ENCODE peak calls at places on chromosomes 11 and 22, in seven cellular contexts. One of them, this sample, is unnamed. For H3K36me3 and H3K9me3, the result is how much of the 10 kb centered on the place peaks cover.

GRCh38 chr22:22520020-22520656 is at the start of gene ZNF280A:
- DNase-seq in mucosa of descending colon: no peak
- DNase-seq in fibroblast of lung: no peak
- DNase-seq in colonic mucosa: no peak
- DNase-seq in uterus: no peak
- DNase-seq in GM23248: peak
- DNase-seq in Panc1: no peak
- DNase-seq in this sample: peak

GRCh38 chr11:75155570-75156422 is 4.9 kb downstream of the SLCO2B1 start:
- DNase-seq in mucosa of descending colon: no peak
- DNase-seq in fibroblast of lung: no peak
- DNase-seq in colonic mucosa: peak
- DNase-seq in uterus: no peak
- DNase-seq in GM23248: no peak
- DNase-seq in Panc1: no peak
- DNase-seq in this sample: no peak

GRCh38 chr11:106937113-106937512 is 81.2 kb downstream of the GUCY1A2 start:
- DNase-seq in mucosa of descending colon: no peak
- DNase-seq in fibroblast of lung: no peak
- DNase-seq in colonic mucosa: no peak
- DNase-seq in uterus: no peak
- DNase-seq in GM23248: peak
- DNase-seq in Panc1: no peak
- DNase-seq in this sample: no peak

GRCh38 chr11:85810521-85810870 is 445 bp downstream of the SYTL2 start:
- DNase-seq in mucosa of descending colon: peak
- DNase-seq in fibroblast of lung: no peak
- DNase-seq in colonic mucosa: no peak
- DNase-seq in uterus: no peak
- DNase-seq in GM23248: no peak
- DNase-seq in Panc1: no peak
- DNase-seq in this sample: no peak

GRCh38 chr22:35150163-35151107 is 84.5 kb downstream of the ISX start:
- DNase-seq in mucosa of descending colon: no peak
- DNase-seq in fibroblast of lung: peak
- DNase-seq in colonic mucosa: peak
- DNase-seq in uterus: peak
- DNase-seq in GM23248: peak
- DNase-seq in Panc1: peak
- DNase-seq in this sample: peak

GRCh38 chr11:76835928-76836612 is 24.6 kb upstream of the ACER3 start:
- DNase-seq in mucosa of descending colon: peak
- DNase-seq in fibroblast of lung: peak
- DNase-seq in colonic mucosa: peak
- DNase-seq in uterus: no peak
- DNase-seq in GM23248: peak
- DNase-seq in Panc1: no peak
- DNase-seq in this sample: peak

GRCh38 chr22:36816338-36816634 is 549 bp downstream of the PVALB start:
- DNase-seq in mucosa of descending colon: no peak
- DNase-seq in fibroblast of lung: no peak
- DNase-seq in colonic mucosa: no peak
- DNase-seq in uterus: no peak
- DNase-seq in GM23248: peak
- DNase-seq in Panc1: no peak
- DNase-seq in this sample: peak

GRCh38 chr22:40400173-40400572 is 29.8 kb downstream of the SGSM3 start:
- DNase-seq in mucosa of descending colon: peak
- DNase-seq in fibroblast of lung: no peak
- DNase-seq in colonic mucosa: no peak
- DNase-seq in uterus: no peak
- DNase-seq in GM23248: no peak
- DNase-seq in Panc1: no peak
- DNase-seq in this sample: no peak

GRCh38 chr11:12683857-12684256 is 9.6 kb downstream of the TEAD1 start:
- DNase-seq in mucosa of descending colon: no peak
- DNase-seq in fibroblast of lung: peak
- DNase-seq in colonic mucosa: no peak
- DNase-seq in uterus: no peak
- DNase-seq in GM23248: peak
- DNase-seq in Panc1: no peak
- DNase-seq in this sample: no peak

GRCh38 chr11:36149538-36150242 is 139.5 kb downstream of the COMMD9 start:
- DNase-seq in mucosa of descending colon: no peak
- DNase-seq in fibroblast of lung: peak
- DNase-seq in colonic mucosa: peak
- DNase-seq in uterus: peak
- DNase-seq in GM23248: peak
- DNase-seq in Panc1: peak
- DNase-seq in this sample: peak

GRCh38 chr11:15374418-15374817 is 259.7 kb downstream of the INSC start:
- DNase-seq in mucosa of descending colon: no peak
- DNase-seq in fibroblast of lung: no peak
- DNase-seq in colonic mucosa: no peak
- DNase-seq in uterus: no peak
- DNase-seq in GM23248: no peak
- DNase-seq in Panc1: no peak
- DNase-seq in this sample: no peak

GRCh38 chr11:35304393-35304790 is 115.0 kb downstream of the SLC1A2 start:
- DNase-seq in mucosa of descending colon: no peak
- DNase-seq in fibroblast of lung: peak
- DNase-seq in colonic mucosa: no peak
- DNase-seq in uterus: no peak
- DNase-seq in GM23248: peak
- DNase-seq in Panc1: no peak
- DNase-seq in this sample: peak

GRCh38 chr11:15816270-15816871 is 540.0 kb downstream of the SOX6 start:
- DNase-seq in mucosa of descending colon: no peak
- DNase-seq in fibroblast of lung: peak
- DNase-seq in colonic mucosa: no peak
- DNase-seq in uterus: no peak
- DNase-seq in GM23248: peak
- DNase-seq in Panc1: no peak
- DNase-seq in this sample: peak

GRCh38 chr22:44448271-44448780 is 49.7 kb downstream of the RTL6 start:
- DNase-seq in mucosa of descending colon: peak
- DNase-seq in fibroblast of lung: peak
- DNase-seq in colonic mucosa: no peak
- DNase-seq in uterus: peak
- DNase-seq in GM23248: peak
- DNase-seq in Panc1: peak
- DNase-seq in this sample: peak

GRCh38 chr11:2788751-2789140 is 89.0 kb upstream of the KCNQ1OT1 start:
- DNase-seq in mucosa of descending colon: peak
- DNase-seq in fibroblast of lung: no peak
- DNase-seq in colonic mucosa: peak
- DNase-seq in uterus: no peak
- DNase-seq in GM23248: no peak
- DNase-seq in Panc1: no peak
- DNase-seq in this sample: no peak

GRCh38 chr22:34036936-34037335 is 116.7 kb upstream of the LARGE1 start:
- DNase-seq in mucosa of descending colon: no peak
- DNase-seq in fibroblast of lung: no peak
- DNase-seq in colonic mucosa: no peak
- DNase-seq in uterus: no peak
- DNase-seq in GM23248: no peak
- DNase-seq in Panc1: no peak
- DNase-seq in this sample: no peak

GRCh38 chr22:41444360-41445170 is 2.0 kb downstream of the TOB2 start:
- DNase-seq in mucosa of descending colon: peak
- DNase-seq in fibroblast of lung: peak
- DNase-seq in colonic mucosa: peak
- DNase-seq in uterus: peak
- DNase-seq in GM23248: peak
- DNase-seq in Panc1: peak
- DNase-seq in this sample: peak

GRCh38 chr22:41446639-41447434 is at the start of gene TOB2:
- DNase-seq in mucosa of descending colon: peak
- DNase-seq in fibroblast of lung: peak
- DNase-seq in colonic mucosa: peak
- DNase-seq in uterus: peak
- DNase-seq in GM23248: peak
- DNase-seq in Panc1: peak
- DNase-seq in this sample: peak

GRCh38 chr22:41445171-41446056 is 1.2 kb downstream of the TOB2 start:
- DNase-seq in mucosa of descending colon: peak
- DNase-seq in fibroblast of lung: no peak
- DNase-seq in colonic mucosa: peak
- DNase-seq in uterus: peak
- DNase-seq in GM23248: peak
- DNase-seq in Panc1: no peak
- DNase-seq in this sample: peak

GRCh38 chr22:41446057-41446501 is 522 bp downstream of the TOB2 start:
- DNase-seq in mucosa of descending colon: peak
- DNase-seq in fibroblast of lung: no peak
- DNase-seq in colonic mucosa: peak
- DNase-seq in uterus: peak
- DNase-seq in GM23248: peak
- DNase-seq in Panc1: no peak
- DNase-seq in this sample: no peak

DNA sequence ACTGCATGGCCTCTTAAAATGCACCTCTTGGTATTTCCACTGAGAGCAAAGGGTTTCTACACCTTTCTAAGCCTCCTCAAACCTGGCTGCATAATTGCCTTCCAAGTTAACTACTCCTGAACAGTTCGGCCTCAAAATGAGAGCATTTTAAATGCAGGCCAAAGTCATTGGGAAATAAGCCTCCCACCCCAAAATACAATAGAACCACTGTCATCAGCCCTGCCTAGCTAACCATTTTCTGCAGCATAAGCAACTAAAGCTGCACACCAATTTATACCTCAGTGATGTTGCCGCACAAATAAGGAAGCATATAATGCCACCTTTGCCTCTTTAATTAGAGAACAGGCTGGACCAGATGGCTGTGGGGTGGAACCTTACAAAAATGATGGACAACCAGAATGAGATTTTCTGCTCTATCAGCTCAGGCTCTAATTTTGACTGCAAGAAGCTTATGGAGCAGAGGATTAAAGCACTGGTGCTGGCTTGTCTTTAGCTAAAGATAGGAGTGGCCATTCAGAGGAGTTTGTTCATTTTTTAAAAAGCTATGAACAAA is 4.3 kb downstream of the TOB2 start:
- DNase-seq in mucosa of descending colon: no peak
- DNase-seq in fibroblast of lung: no peak
- DNase-seq in colonic mucosa: no peak
- DNase-seq in uterus: no peak
- DNase-seq in GM23248: peak
- DNase-seq in Panc1: no peak
- DNase-seq in this sample: no peak
- H3K4me3 ChIP-seq in mucosa of descending colon: no peak
- H3K4me3 ChIP-seq in fibroblast of lung: no peak
- H3K4me3 ChIP-seq in colonic mucosa: no peak
- H3K4me3 ChIP-seq in uterus: no peak
- H3K4me3 ChIP-seq in GM23248: no peak
- H3K4me3 ChIP-seq in Panc1: no peak
- H3K4me3 ChIP-seq in this sample: no peak

GRCh38 chr11:1290052-1291040 is 19.1 kb downstream of the TOLLIP start:
- DNase-seq in mucosa of descending colon: no peak
- DNase-seq in fibroblast of lung: no peak
- DNase-seq in colonic mucosa: no peak
- DNase-seq in uterus: no peak
- DNase-seq in GM23248: no peak
- DNase-seq in Panc1: no peak
- DNase-seq in this sample: no peak
- H3K36me3 ChIP-seq in mucosa of descending colon: under half
- H3K36me3 ChIP-seq in fibroblast of lung: under half
- H3K36me3 ChIP-seq in colonic mucosa: under half
- H3K36me3 ChIP-seq in uterus: under half
- H3K36me3 ChIP-seq in GM23248: under half
- H3K36me3 ChIP-seq in Panc1: under half
- H3K36me3 ChIP-seq in this sample: under half

DNA sequence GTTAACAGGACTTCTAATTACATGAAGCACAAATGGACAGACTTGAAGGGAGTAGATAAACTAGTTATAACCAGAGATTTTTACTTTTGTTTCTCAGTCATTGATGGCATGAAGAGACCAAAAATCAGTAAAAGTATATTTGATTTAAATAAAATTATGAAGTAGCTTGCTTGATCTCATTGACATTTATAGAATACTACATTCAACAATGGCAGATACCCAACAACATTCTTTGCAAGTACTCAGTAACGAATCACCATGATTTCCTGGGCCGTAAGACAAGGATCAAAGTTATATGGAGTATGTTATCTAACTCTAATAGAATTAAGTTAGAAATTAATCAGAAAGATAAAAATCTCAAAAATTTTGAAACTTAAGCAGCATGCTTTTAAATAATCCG is 317.6 kb downstream of the TBC1D22A start:
- DNase-seq in mucosa of descending colon: no peak
- DNase-seq in fibroblast of lung: no peak
- DNase-seq in colonic mucosa: no peak
- DNase-seq in uterus: no peak
- DNase-seq in GM23248: no peak
- DNase-seq in Panc1: no peak
- DNase-seq in this sample: no peak
- H3K9me3 ChIP-seq in mucosa of descending colon: under half
- H3K9me3 ChIP-seq in fibroblast of lung: under half
- H3K9me3 ChIP-seq in colonic mucosa: under half
- H3K9me3 ChIP-seq in uterus: under half
- H3K9me3 ChIP-seq in GM23248: under half
- H3K9me3 ChIP-seq in Panc1: under half
- H3K9me3 ChIP-seq in this sample: under half

GRCh38 chr11:125123947-125124633 is 12.7 kb upstream of the TMEM218 start:
- DNase-seq in mucosa of descending colon: no peak
- DNase-seq in fibroblast of lung: peak
- DNase-seq in colonic mucosa: peak
- DNase-seq in uterus: peak
- DNase-seq in GM23248: peak
- DNase-seq in Panc1: no peak
- DNase-seq in this sample: peak
- H3K4me3 ChIP-seq in mucosa of descending colon: no peak
- H3K4me3 ChIP-seq in fibroblast of lung: no peak
- H3K4me3 ChIP-seq in colonic mucosa: no peak
- H3K4me3 ChIP-seq in uterus: no peak
- H3K4me3 ChIP-seq in GM23248: peak
- H3K4me3 ChIP-seq in Panc1: no peak
- H3K4me3 ChIP-seq in this sample: no peak

GRCh38 chr11:59801981-59802638 is 8.5 kb downstream of the MRPL16 start:
- DNase-seq in mucosa of descending colon: no peak
- DNase-seq in fibroblast of lung: no peak
- DNase-seq in colonic mucosa: no peak
- DNase-seq in uterus: peak
- DNase-seq in GM23248: peak
- DNase-seq in Panc1: no peak
- DNase-seq in this sample: peak
- H3K36me3 ChIP-seq in mucosa of descending colon: under half
- H3K36me3 ChIP-seq in fibroblast of lung: under half
- H3K36me3 ChIP-seq in colonic mucosa: under half
- H3K36me3 ChIP-seq in uterus: under half
- H3K36me3 ChIP-seq in GM23248: under half
- H3K36me3 ChIP-seq in Panc1: under half
- H3K36me3 ChIP-seq in this sample: under half

DNA sequence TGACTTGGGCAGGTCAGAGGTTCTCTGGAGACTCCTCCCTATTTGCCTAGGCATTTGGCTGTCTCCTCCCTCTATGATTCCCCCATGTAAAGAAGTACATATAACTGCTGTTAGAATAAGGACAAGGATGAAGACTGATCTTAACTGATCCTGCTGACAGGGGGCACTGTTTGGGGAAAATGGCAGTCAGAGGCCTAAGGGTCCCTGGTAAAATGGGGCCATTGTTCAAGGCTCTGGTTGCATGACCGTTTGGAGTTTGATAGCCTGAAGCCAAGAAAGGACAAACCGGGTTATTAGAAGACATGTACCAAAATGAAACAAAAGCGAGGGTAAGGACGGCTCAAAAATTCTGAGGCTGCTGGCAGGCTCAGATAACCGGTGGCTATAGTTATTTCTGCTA is 712.2 kb downstream of the NTM start:
- DNase-seq in mucosa of descending colon: no peak
- DNase-seq in fibroblast of lung: no peak
- DNase-seq in colonic mucosa: no peak
- DNase-seq in uterus: no peak
- DNase-seq in GM23248: no peak
- DNase-seq in Panc1: no peak
- DNase-seq in this sample: no peak
- H3K9me3 ChIP-seq in mucosa of descending colon: half or more
- H3K9me3 ChIP-seq in fibroblast of lung: under half
- H3K9me3 ChIP-seq in colonic mucosa: under half
- H3K9me3 ChIP-seq in uterus: under half
- H3K9me3 ChIP-seq in GM23248: under half
- H3K9me3 ChIP-seq in Panc1: under half
- H3K9me3 ChIP-seq in this sample: under half

This sample was measured in MG63.